ENCODE peak calls at places on chromosome 18, in ten cellular contexts. Z is ovary, S is neuronal stem cell, E is A673, X is prostate gland, V is heart right ventricle, I is transverse colon, L is suprapubic skin, G is OCI-LY7, Q is brain microvascular endothelial cell. Y is an unnamed sample. For H3K36me3, the result is how much of the 10 kb centered on the place peaks cover.

GRCh38 chr18:55250729-55251128 is 291.5 kb upstream of the CCDC68 start:
- DNase-seq in G (no peak), V (no peak), Z (no peak), E (no peak), S (no peak), Q (peak), L (no peak), I (no peak), X (no peak), Y (no peak)

GRCh38 chr18:1092228-1092627 is 187.6 kb downstream of the ADCYAP1 start:
- DNase-seq in E (no peak), Q (no peak), I (no peak), X (no peak), L (no peak), S (peak), V (no peak), G (no peak), Z (no peak), Y (no peak)

GRCh38 chr18:12839526-12840196 is 44.4 kb downstream of the PTPN2 start:
- DNase-seq in Z (no peak), E (no peak), L (no peak), I (no peak), G (peak), S (no peak), X (no peak), V (no peak), Q (no peak), Y (no peak)

GRCh38 chr18:56314396-56314795 is 324.0 kb downstream of the TXNL1 start:
- DNase-seq in Z (no peak), S (no peak), L (no peak), E (peak), I (no peak), Q (no peak), G (no peak), V (no peak), X (no peak), Y (no peak)

GRCh38 chr18:23156134-23156533 is 20.8 kb downstream of the CABLES1 start:
- DNase-seq in S (no peak), G (no peak), X (no peak), I (no peak), V (no peak), Z (no peak), L (no peak), Q (no peak), E (no peak), Y (no peak)

GRCh38 chr18:55869965-55870585 is 282.1 kb upstream of the TCF4 start:
- DNase-seq in L (no peak), E (no peak), V (no peak), G (no peak), I (no peak), Z (no peak), Q (peak), S (no peak), X (no peak), Y (no peak)

GRCh38 chr18:76494181-76494540 is 881 bp downstream of the ZNF516 start:
- DNase-seq in S (peak), V (peak), I (peak), G (peak), Q (no peak), E (peak), X (no peak), L (no peak), Z (peak), Y (peak)

GRCh38 chr18:46340716-46341115 is 236.5 kb downstream of the HAUS1 start:
- DNase-seq in G (no peak), V (no peak), X (no peak), S (no peak), I (no peak), E (no peak), Q (no peak), Z (no peak), L (no peak), Y (no peak)

GRCh38 chr18:66616523-66616983 is 12.7 kb upstream of the CDH19 start:
- DNase-seq in Q (no peak), S (no peak), I (no peak), E (peak), L (no peak), G (no peak), X (no peak), Z (no peak), V (no peak), Y (no peak)

GRCh38 chr18:47470941-47471340 is 219.5 kb upstream of the SKOR2 start:
- DNase-seq in L (no peak), X (no peak), S (no peak), E (no peak), G (no peak), Z (no peak), I (no peak), V (no peak), Q (no peak), Y (no peak)

GRCh38 chr18:564708-565561 is 15.2 kb upstream of the CETN1 start:
- DNase-seq in L (no peak), V (peak), S (no peak), Z (no peak), X (no peak), I (no peak), G (no peak), E (no peak), Q (no peak), Y (no peak)

DNA sequence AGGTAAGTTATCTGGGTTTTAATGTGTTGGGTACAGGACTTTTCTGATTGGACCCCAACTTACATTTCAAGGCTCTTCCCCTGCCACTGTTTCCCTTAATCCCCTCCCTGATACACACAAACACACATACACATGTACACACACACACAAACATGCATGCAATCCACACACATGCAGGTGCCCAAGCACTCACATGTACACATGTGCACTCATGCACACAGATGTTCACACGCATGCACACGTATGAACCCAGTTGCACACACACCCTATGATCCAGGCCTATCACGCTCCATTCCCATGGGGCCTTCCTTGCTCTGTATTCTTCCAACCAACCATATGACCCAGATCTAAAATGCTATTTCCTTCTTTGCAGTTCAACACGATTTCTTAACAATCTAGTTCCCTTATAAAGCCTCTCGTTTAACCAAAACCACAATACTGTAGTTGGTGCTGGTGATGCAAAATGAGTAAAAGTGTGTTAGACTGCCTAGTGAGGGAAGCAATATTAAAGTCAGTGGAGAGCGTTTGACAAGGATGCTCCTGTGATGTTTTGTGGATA is 11.1 kb downstream of the SERPINB8 start:
- DNase-seq in E (no peak), X (no peak), S (no peak), Z (no peak), G (no peak), V (no peak), L (no peak), Q (no peak), I (no peak), Y (no peak)
- H3K36me3 ChIP-seq in E (under half), X (under half), S (under half), Z (under half), G (under half), V (under half), L (under half), Q (under half), I (under half), Y (under half)

GRCh38 chr18:79484661-79485621 is 89.2 kb downstream of the NFATC1 start:
- DNase-seq in G (no peak), Q (peak), S (peak), E (peak), Z (peak), I (peak), V (no peak), X (no peak), L (peak), Y (peak)
- H3K36me3 ChIP-seq in G (under half), Q (under half), S (under half), E (under half), Z (under half), I (under half), V (under half), X (under half), L (under half), Y (under half)

GRCh38 chr18:36169938-36170337 is 17.4 kb upstream of the MOCOS start:
- DNase-seq in L (no peak), G (no peak), Z (no peak), I (no peak), X (no peak), S (no peak), E (no peak), Q (no peak), V (no peak), Y (no peak)
- H3K36me3 ChIP-seq in L (half or more), G (half or more), Z (under half), I (under half), X (under half), S (under half), E (under half), Q (half or more), V (under half), Y (under half)

DNA sequence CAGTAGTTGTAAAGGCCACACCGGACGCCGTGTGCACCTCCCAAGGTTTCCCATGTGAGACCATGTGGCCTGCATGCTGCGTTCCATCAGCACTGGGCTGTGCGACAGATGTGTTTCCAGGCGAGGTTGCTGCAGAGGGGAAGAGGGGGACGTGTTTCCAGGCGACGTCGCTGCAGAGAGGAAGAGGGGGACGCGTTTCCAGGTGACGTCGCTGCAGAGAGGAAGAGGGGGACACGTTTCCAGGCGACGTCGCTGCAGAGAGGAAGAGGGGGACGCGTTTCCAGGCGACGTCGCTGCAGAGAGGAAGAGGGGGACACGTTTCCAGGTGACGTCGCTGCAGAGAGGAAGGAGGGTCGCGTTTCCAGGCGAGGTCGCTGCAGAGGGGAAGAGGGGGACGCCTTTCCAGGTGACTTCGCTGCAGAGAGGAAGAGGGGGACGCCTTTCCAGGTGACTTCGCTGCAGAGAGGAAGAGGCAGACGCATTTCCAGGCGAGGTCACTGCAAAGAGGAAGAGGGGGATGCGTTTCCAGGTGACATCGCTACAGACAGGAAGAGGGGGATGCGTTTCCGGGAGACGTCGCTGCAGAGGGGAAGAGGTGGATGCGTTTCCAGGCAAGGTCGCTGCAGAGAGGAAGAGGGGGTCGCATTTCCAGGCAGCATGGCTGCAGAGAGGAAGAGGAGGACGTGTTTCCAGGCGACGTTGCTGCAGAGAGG is 24.5 kb downstream of the NFATC1 start:
- DNase-seq in G (no peak), S (no peak), Z (no peak), I (no peak), L (no peak), Q (no peak), E (peak), X (no peak), V (no peak), Y (no peak)
- H3K36me3 ChIP-seq in G (under half), S (under half), Z (under half), I (under half), L (under half), Q (under half), E (under half), X (under half), V (under half), Y (under half)

GRCh38 chr18:36066001-36066400 is 1.4 kb downstream of the RPRD1A start:
- DNase-seq in Q (no peak), Z (no peak), E (no peak), S (no peak), G (no peak), X (no peak), V (no peak), L (no peak), I (no peak), Y (no peak)

GRCh38 chr18:36066731-36067117 is 635 bp downstream of the RPRD1A start:
- DNase-seq in V (no peak), G (peak), S (no peak), E (no peak), L (no peak), Z (no peak), X (no peak), Q (no peak), I (no peak), Y (no peak)

GRCh38 chr18:36058674-36059073 is 8.7 kb downstream of the RPRD1A start:
- DNase-seq in G (no peak), E (no peak), I (no peak), L (no peak), V (no peak), Q (no peak), S (no peak), X (no peak), Z (no peak), Y (no peak)

GRCh38 chr18:36067118-36067957 is at the start of gene RPRD1A:
- DNase-seq in X (peak), Q (peak), I (peak), L (peak), V (peak), G (peak), Z (peak), S (peak), E (peak), Y (peak)

GRCh38 chr18:36064027-36064808 is 3.1 kb downstream of the RPRD1A start:
- DNase-seq in Q (no peak), Z (no peak), G (no peak), V (no peak), X (no peak), I (no peak), L (no peak), E (no peak), S (no peak), Y (no peak)
- H3K36me3 ChIP-seq in Q (under half), Z (under half), G (under half), V (under half), X (under half), I (under half), L (under half), E (under half), S (under half), Y (under half)

Y was measured in SJCRH30.